ENCODE peak calls at places on chromosomes 3 and 15, in seven cellular contexts. X, Q, G, F, J, M and R are unnamed samples.

GRCh38 chr15:75809986-75810750 is 33.1 kb upstream of the UBE2Q2 start:
- DNase-seq in X (no peak), Q (no peak), G (no peak), F (no peak), J (no peak), M (no peak), R (peak)

GRCh38 chr3:142724682-142725351 is 983 bp downstream of the TRPC1 start:
- DNase-seq in X (peak), Q (peak), G (peak), F (no peak), J (no peak), M (peak), R (no peak)

GRCh38 chr3:129526121-129526900 is 2.1 kb upstream of the RHO start:
- DNase-seq in X (no peak), Q (no peak), G (no peak), F (no peak), J (no peak), M (no peak), R (no peak)

GRCh38 chr3:170555329-170555728 is 30.5 kb downstream of the SLC7A14 start:
- DNase-seq in X (no peak), Q (no peak), G (no peak), F (no peak), J (no peak), M (no peak), R (no peak)

GRCh38 chr3:187403768-187404270 is 35.6 kb downstream of the RTP4 start:
- DNase-seq in X (no peak), Q (no peak), G (no peak), F (no peak), J (no peak), M (peak), R (no peak)

GRCh38 chr15:80929225-80929624 is 60.4 kb downstream of the MESD start:
- DNase-seq in X (no peak), Q (no peak), G (no peak), F (no peak), J (no peak), M (peak), R (no peak)

GRCh38 chr3:188286087-188286513 is 132.1 kb downstream of the LPP start:
- DNase-seq in X (no peak), Q (peak), G (no peak), F (no peak), J (no peak), M (peak), R (peak)

GRCh38 chr3:194900886-194901522 is 215.3 kb downstream of the FAM43A start:
- DNase-seq in X (no peak), Q (no peak), G (no peak), F (no peak), J (no peak), M (no peak), R (no peak)

GRCh38 chr3:18389108-18389733 is 35.9 kb downstream of the SATB1 start:
- DNase-seq in X (peak), Q (peak), G (no peak), F (peak), J (no peak), M (peak), R (peak)

GRCh38 chr3:112773864-112774263 is 72.8 kb downstream of the CD200R1L start:
- DNase-seq in X (no peak), Q (no peak), G (no peak), F (no peak), J (no peak), M (no peak), R (peak)